ENCODE peak calls at places on chromosomes 2 and 18, in nine cellular contexts. One of them, this sample, is unnamed.

GRCh38 chr2:212646698-212647097 is 108.1 kb upstream of the ERBB4 start:
- DNase-seq in GM12878: no peak
- DNase-seq in CD8-positive, alpha-beta T cell: no peak
- DNase-seq in AG10803: peak
- DNase-seq in choroid plexus epithelial cell: peak
- DNase-seq in endodermal cell: no peak
- DNase-seq in transverse colon: no peak
- DNase-seq in astrocyte of the spinal cord: peak
- DNase-seq in psoas muscle: no peak
- DNase-seq in this sample: peak

GRCh38 chr18:66395671-66396218 is 208.1 kb downstream of the CDH19 start:
- DNase-seq in CD8-positive, alpha-beta T cell: no peak
- DNase-seq in endodermal cell: no peak
- DNase-seq in transverse colon: no peak
- DNase-seq in AG10803: no peak
- DNase-seq in GM12878: no peak
- DNase-seq in astrocyte of the spinal cord: no peak
- DNase-seq in psoas muscle: no peak
- DNase-seq in choroid plexus epithelial cell: no peak
- DNase-seq in this sample: no peak

GRCh38 chr2:116094196-116094595 is 1651.8 kb downstream of the DPP10 start:
- DNase-seq in AG10803: no peak
- DNase-seq in choroid plexus epithelial cell: no peak
- DNase-seq in psoas muscle: no peak
- DNase-seq in astrocyte of the spinal cord: no peak
- DNase-seq in GM12878: no peak
- DNase-seq in endodermal cell: peak
- DNase-seq in transverse colon: no peak
- DNase-seq in CD8-positive, alpha-beta T cell: no peak
- DNase-seq in this sample: no peak

GRCh38 chr2:216698291-216698690 is 2.9 kb upstream of the IGFBP5 start:
- DNase-seq in endodermal cell: no peak
- DNase-seq in AG10803: no peak
- DNase-seq in astrocyte of the spinal cord: no peak
- DNase-seq in GM12878: no peak
- DNase-seq in transverse colon: no peak
- DNase-seq in psoas muscle: no peak
- DNase-seq in choroid plexus epithelial cell: no peak
- DNase-seq in CD8-positive, alpha-beta T cell: no peak
- DNase-seq in this sample: no peak

GRCh38 chr2:236209996-236210395 is 41.8 kb upstream of the GBX2 start:
- DNase-seq in psoas muscle: no peak
- DNase-seq in GM12878: no peak
- DNase-seq in CD8-positive, alpha-beta T cell: no peak
- DNase-seq in transverse colon: no peak
- DNase-seq in endodermal cell: no peak
- DNase-seq in choroid plexus epithelial cell: no peak
- DNase-seq in astrocyte of the spinal cord: no peak
- DNase-seq in AG10803: no peak
- DNase-seq in this sample: no peak

GRCh38 chr18:77203071-77203470 is 46.6 kb upstream of the GALR1 start:
- DNase-seq in choroid plexus epithelial cell: peak
- DNase-seq in GM12878: no peak
- DNase-seq in AG10803: no peak
- DNase-seq in astrocyte of the spinal cord: peak
- DNase-seq in CD8-positive, alpha-beta T cell: no peak
- DNase-seq in endodermal cell: peak
- DNase-seq in psoas muscle: no peak
- DNase-seq in transverse colon: no peak
- DNase-seq in this sample: peak

GRCh38 chr2:158688722-158689121 is 106.4 kb upstream of the DAPL1 start:
- DNase-seq in CD8-positive, alpha-beta T cell: no peak
- DNase-seq in choroid plexus epithelial cell: peak
- DNase-seq in GM12878: no peak
- DNase-seq in endodermal cell: no peak
- DNase-seq in AG10803: peak
- DNase-seq in psoas muscle: no peak
- DNase-seq in transverse colon: no peak
- DNase-seq in astrocyte of the spinal cord: peak
- DNase-seq in this sample: peak

GRCh38 chr2:23414876-23415275 is 29.9 kb downstream of the KLHL29 start:
- DNase-seq in CD8-positive, alpha-beta T cell: no peak
- DNase-seq in AG10803: peak
- DNase-seq in endodermal cell: peak
- DNase-seq in psoas muscle: no peak
- DNase-seq in astrocyte of the spinal cord: no peak
- DNase-seq in transverse colon: no peak
- DNase-seq in GM12878: no peak
- DNase-seq in choroid plexus epithelial cell: no peak
- DNase-seq in this sample: no peak

GRCh38 chr2:234952270-234953115 is 676 bp downstream of the SH3BP4 start:
- DNase-seq in CD8-positive, alpha-beta T cell: no peak
- DNase-seq in endodermal cell: peak
- DNase-seq in GM12878: no peak
- DNase-seq in psoas muscle: no peak
- DNase-seq in choroid plexus epithelial cell: no peak
- DNase-seq in astrocyte of the spinal cord: no peak
- DNase-seq in transverse colon: peak
- DNase-seq in AG10803: no peak
- DNase-seq in this sample: no peak

GRCh38 chr2:189587771-189588170 is 7.2 kb upstream of the SLC40A1 start:
- DNase-seq in astrocyte of the spinal cord: no peak
- DNase-seq in CD8-positive, alpha-beta T cell: no peak
- DNase-seq in endodermal cell: no peak
- DNase-seq in transverse colon: no peak
- DNase-seq in psoas muscle: no peak
- DNase-seq in AG10803: no peak
- DNase-seq in choroid plexus epithelial cell: no peak
- DNase-seq in GM12878: no peak
- DNase-seq in this sample: no peak

GRCh38 chr2:110731064-110731463 is 1.3 kb upstream of the ACOXL start:
- DNase-seq in choroid plexus epithelial cell: no peak
- DNase-seq in astrocyte of the spinal cord: no peak
- DNase-seq in psoas muscle: no peak
- DNase-seq in endodermal cell: no peak
- DNase-seq in AG10803: no peak
- DNase-seq in GM12878: no peak
- DNase-seq in transverse colon: no peak
- DNase-seq in CD8-positive, alpha-beta T cell: no peak
- DNase-seq in this sample: no peak

GRCh38 chr2:178379162-178379664 is 71.8 kb downstream of the PRKRA start:
- DNase-seq in psoas muscle: no peak
- DNase-seq in astrocyte of the spinal cord: no peak
- DNase-seq in AG10803: no peak
- DNase-seq in CD8-positive, alpha-beta T cell: no peak
- DNase-seq in GM12878: no peak
- DNase-seq in transverse colon: no peak
- DNase-seq in choroid plexus epithelial cell: no peak
- DNase-seq in endodermal cell: no peak
- DNase-seq in this sample: no peak

GRCh38 chr18:69444221-69444620 is 43.5 kb downstream of the DOK6 start:
- DNase-seq in psoas muscle: no peak
- DNase-seq in transverse colon: no peak
- DNase-seq in choroid plexus epithelial cell: no peak
- DNase-seq in AG10803: peak
- DNase-seq in endodermal cell: no peak
- DNase-seq in GM12878: no peak
- DNase-seq in astrocyte of the spinal cord: peak
- DNase-seq in CD8-positive, alpha-beta T cell: no peak
- DNase-seq in this sample: no peak

GRCh38 chr2:153163055-153163454 is 315.5 kb downstream of the RPRM start:
- DNase-seq in AG10803: no peak
- DNase-seq in psoas muscle: no peak
- DNase-seq in GM12878: no peak
- DNase-seq in transverse colon: no peak
- DNase-seq in astrocyte of the spinal cord: peak
- DNase-seq in endodermal cell: peak
- DNase-seq in CD8-positive, alpha-beta T cell: no peak
- DNase-seq in choroid plexus epithelial cell: peak
- DNase-seq in this sample: peak

GRCh38 chr2:15687720-15688119 is 96.1 kb downstream of the DDX1 start:
- DNase-seq in transverse colon: no peak
- DNase-seq in astrocyte of the spinal cord: no peak
- DNase-seq in endodermal cell: no peak
- DNase-seq in AG10803: no peak
- DNase-seq in choroid plexus epithelial cell: no peak
- DNase-seq in GM12878: no peak
- DNase-seq in psoas muscle: no peak
- DNase-seq in CD8-positive, alpha-beta T cell: no peak
- DNase-seq in this sample: no peak

GRCh38 chr2:216318470-216318869 is 53.8 kb downstream of the MARCHF4 start:
- DNase-seq in CD8-positive, alpha-beta T cell: no peak
- DNase-seq in transverse colon: no peak
- DNase-seq in GM12878: no peak
- DNase-seq in AG10803: no peak
- DNase-seq in choroid plexus epithelial cell: no peak
- DNase-seq in astrocyte of the spinal cord: no peak
- DNase-seq in psoas muscle: no peak
- DNase-seq in endodermal cell: peak
- DNase-seq in this sample: no peak

GRCh38 chr18:79379931-79380815 is 15.6 kb upstream of the NFATC1 start:
- DNase-seq in GM12878: no peak
- DNase-seq in choroid plexus epithelial cell: no peak
- DNase-seq in psoas muscle: no peak
- DNase-seq in CD8-positive, alpha-beta T cell: no peak
- DNase-seq in endodermal cell: peak
- DNase-seq in astrocyte of the spinal cord: no peak
- DNase-seq in transverse colon: no peak
- DNase-seq in AG10803: no peak
- DNase-seq in this sample: no peak

GRCh38 chr2:60808330-60808801 is 52.3 kb downstream of the PAPOLG start:
- DNase-seq in endodermal cell: peak
- DNase-seq in astrocyte of the spinal cord: no peak
- DNase-seq in AG10803: no peak
- DNase-seq in choroid plexus epithelial cell: no peak
- DNase-seq in psoas muscle: no peak
- DNase-seq in transverse colon: no peak
- DNase-seq in GM12878: no peak
- DNase-seq in CD8-positive, alpha-beta T cell: no peak
- DNase-seq in this sample: no peak

GRCh38 chr2:50953021-50953420 is 78.9 kb downstream of the NRXN1 start:
- DNase-seq in CD8-positive, alpha-beta T cell: no peak
- DNase-seq in AG10803: peak
- DNase-seq in choroid plexus epithelial cell: peak
- DNase-seq in GM12878: no peak
- DNase-seq in psoas muscle: no peak
- DNase-seq in astrocyte of the spinal cord: peak
- DNase-seq in endodermal cell: no peak
- DNase-seq in transverse colon: no peak
- DNase-seq in this sample: peak

GRCh38 chr2:119545076-119545475 is 827 bp downstream of the CFAP221 start:
- DNase-seq in GM12878: no peak
- DNase-seq in endodermal cell: no peak
- DNase-seq in CD8-positive, alpha-beta T cell: no peak
- DNase-seq in choroid plexus epithelial cell: no peak
- DNase-seq in astrocyte of the spinal cord: no peak
- DNase-seq in transverse colon: no peak
- DNase-seq in psoas muscle: no peak
- DNase-seq in AG10803: peak
- DNase-seq in this sample: no peak

GRCh38 chr2:180130403-180130802 is 123.3 kb upstream of the CWC22 start:
- DNase-seq in AG10803: peak
- DNase-seq in psoas muscle: no peak
- DNase-seq in astrocyte of the spinal cord: peak
- DNase-seq in transverse colon: no peak
- DNase-seq in GM12878: no peak
- DNase-seq in choroid plexus epithelial cell: no peak
- DNase-seq in CD8-positive, alpha-beta T cell: no peak
- DNase-seq in endodermal cell: no peak
- DNase-seq in this sample: peak

GRCh38 chr2:73851274-73851673 is 22.5 kb downstream of the STAMBP start:
- DNase-seq in AG10803: no peak
- DNase-seq in endodermal cell: peak
- DNase-seq in transverse colon: peak
- DNase-seq in astrocyte of the spinal cord: no peak
- DNase-seq in psoas muscle: no peak
- DNase-seq in choroid plexus epithelial cell: no peak
- DNase-seq in CD8-positive, alpha-beta T cell: no peak
- DNase-seq in GM12878: no peak
- DNase-seq in this sample: peak
- TF ChIP-seq CTCF in AG10803: peak
- TF ChIP-seq CTCF in endodermal cell: peak
- TF ChIP-seq CTCF in transverse colon: no peak
- TF ChIP-seq CTCF in astrocyte of the spinal cord: peak
- TF ChIP-seq CTCF in psoas muscle: no peak
- TF ChIP-seq CTCF in choroid plexus epithelial cell: peak
- TF ChIP-seq CTCF in CD8-positive, alpha-beta T cell: no peak
- TF ChIP-seq CTCF in GM12878: peak
- TF ChIP-seq CTCF in this sample: peak

DNA sequence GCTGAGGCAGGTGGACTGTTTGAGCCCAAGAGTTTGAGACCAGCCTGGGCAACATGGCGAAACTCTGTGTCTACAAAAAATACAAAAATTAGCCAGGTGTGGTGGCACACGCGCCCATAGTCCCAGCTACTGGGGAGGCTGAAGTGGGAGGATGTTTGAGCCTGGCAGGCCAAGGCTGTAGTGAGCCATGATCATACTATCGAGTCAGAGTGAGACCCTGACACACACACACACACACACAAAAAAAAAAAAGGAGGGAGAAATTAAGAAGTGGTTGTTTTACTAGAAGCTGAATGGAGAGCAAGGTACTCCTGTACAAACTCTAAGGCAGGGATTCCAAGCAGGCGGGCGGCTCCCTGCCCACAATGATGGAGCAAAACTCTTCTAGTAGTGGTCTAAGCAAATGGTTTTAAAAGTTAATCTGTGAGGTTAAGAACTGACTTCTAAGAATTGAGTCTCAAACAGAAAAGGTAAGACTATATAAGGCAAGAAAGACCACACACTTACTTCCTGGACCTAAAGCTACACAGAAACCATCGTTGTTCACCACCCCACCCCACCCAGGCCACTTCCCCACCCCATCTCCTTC is 2.6 kb downstream of the ANKRD44 start:
- DNase-seq in CD8-positive, alpha-beta T cell: no peak
- DNase-seq in choroid plexus epithelial cell: no peak
- DNase-seq in GM12878: no peak
- DNase-seq in AG10803: no peak
- DNase-seq in astrocyte of the spinal cord: no peak
- DNase-seq in psoas muscle: no peak
- DNase-seq in transverse colon: peak
- DNase-seq in endodermal cell: no peak
- DNase-seq in this sample: no peak
- H3K4me3 ChIP-seq in CD8-positive, alpha-beta T cell: peak
- H3K4me3 ChIP-seq in choroid plexus epithelial cell: no peak
- H3K4me3 ChIP-seq in GM12878: peak
- H3K4me3 ChIP-seq in AG10803: no peak
- H3K4me3 ChIP-seq in astrocyte of the spinal cord: no peak
- H3K4me3 ChIP-seq in psoas muscle: no peak
- H3K4me3 ChIP-seq in transverse colon: peak
- H3K4me3 ChIP-seq in endodermal cell: no peak
- H3K4me3 ChIP-seq in this sample: no peak

GRCh38 chr18:23693849-23694248 is 4.6 kb downstream of the LAMA3 start:
- DNase-seq in endodermal cell: no peak
- DNase-seq in psoas muscle: no peak
- DNase-seq in GM12878: no peak
- DNase-seq in astrocyte of the spinal cord: no peak
- DNase-seq in choroid plexus epithelial cell: no peak
- DNase-seq in AG10803: no peak
- DNase-seq in CD8-positive, alpha-beta T cell: no peak
- DNase-seq in transverse colon: peak
- DNase-seq in this sample: no peak
- TF ChIP-seq CTCF in endodermal cell: no peak
- TF ChIP-seq CTCF in psoas muscle: no peak
- TF ChIP-seq CTCF in GM12878: no peak
- TF ChIP-seq CTCF in astrocyte of the spinal cord: no peak
- TF ChIP-seq CTCF in choroid plexus epithelial cell: no peak
- TF ChIP-seq CTCF in AG10803: no peak
- TF ChIP-seq CTCF in CD8-positive, alpha-beta T cell: no peak
- TF ChIP-seq CTCF in transverse colon: no peak
- TF ChIP-seq CTCF in this sample: no peak

GRCh38 chr2:479505-480161 is 191.7 kb upstream of the ALKAL2 start:
- DNase-seq in psoas muscle: no peak
- DNase-seq in astrocyte of the spinal cord: no peak
- DNase-seq in choroid plexus epithelial cell: peak
- DNase-seq in transverse colon: no peak
- DNase-seq in GM12878: no peak
- DNase-seq in AG10803: no peak
- DNase-seq in endodermal cell: no peak
- DNase-seq in CD8-positive, alpha-beta T cell: no peak
- DNase-seq in this sample: no peak
- H3K4me3 ChIP-seq in psoas muscle: no peak
- H3K4me3 ChIP-seq in astrocyte of the spinal cord: no peak
- H3K4me3 ChIP-seq in choroid plexus epithelial cell: no peak
- H3K4me3 ChIP-seq in transverse colon: no peak
- H3K4me3 ChIP-seq in GM12878: no peak
- H3K4me3 ChIP-seq in AG10803: no peak
- H3K4me3 ChIP-seq in endodermal cell: no peak
- H3K4me3 ChIP-seq in CD8-positive, alpha-beta T cell: no peak
- H3K4me3 ChIP-seq in this sample: no peak